ENCODE peak calls at places on chromosomes 11 and 22, in seven cellular contexts. X, U, O, Q, V, M and H are unnamed samples.

GRCh38 chr11:126697937-126698336 is 302.6 kb downstream of the KIRREL3 start:
- DNase-seq in Q (no peak), U (no peak), V (no peak), X (no peak), M (no peak), O (no peak), H (no peak)

GRCh38 chr11:130156108-130157022 is 3.2 kb upstream of the ST14 start:
- DNase-seq in U (peak), V (no peak), M (no peak), O (no peak), Q (no peak), X (no peak), H (no peak)

GRCh38 chr11:80937831-80938230 is 1497.0 kb upstream of the TENM4 start:
- DNase-seq in O (no peak), M (no peak), Q (no peak), X (no peak), V (no peak), U (no peak), H (no peak)

GRCh38 chr11:126924381-126924780 is 76.2 kb downstream of the KIRREL3 start:
- DNase-seq in O (no peak), X (no peak), M (no peak), Q (no peak), U (no peak), V (no peak), H (no peak)

GRCh38 chr11:110921742-110922200 is 209.5 kb upstream of the ARHGAP20 start:
- DNase-seq in Q (no peak), U (no peak), O (no peak), X (peak), M (no peak), V (no peak), H (no peak)

GRCh38 chr11:89436071-89436470 is 55.1 kb downstream of the NOX4 start:
- DNase-seq in V (no peak), X (peak), O (no peak), M (no peak), U (no peak), Q (no peak), H (no peak)

GRCh38 chr11:66548041-66548440 is 1.3 kb downstream of the ACTN3 start:
- DNase-seq in O (no peak), Q (no peak), X (no peak), V (no peak), M (no peak), U (no peak), H (no peak)

GRCh38 chr11:120759046-120759445 is 247.5 kb downstream of the GRIK4 start:
- DNase-seq in V (no peak), O (no peak), Q (no peak), U (no peak), X (no peak), M (no peak), H (no peak)

GRCh38 chr11:70557742-70558485 is 159.6 kb downstream of the CTTN start:
- DNase-seq in X (no peak), Q (no peak), U (no peak), O (no peak), M (no peak), V (no peak), H (no peak)

GRCh38 chr11:27973851-27974536 is 134.0 kb downstream of the KIF18A start:
- DNase-seq in O (no peak), Q (no peak), M (no peak), X (no peak), U (no peak), V (no peak), H (no peak)

GRCh38 chr11:47536925-47537324 is 16.0 kb downstream of the CELF1 start:
- DNase-seq in X (no peak), M (no peak), O (no peak), Q (no peak), U (no peak), V (no peak), H (no peak)

GRCh38 chr11:92765418-92765817 is 204.0 kb upstream of the MTNR1B start:
- DNase-seq in U (no peak), X (no peak), O (no peak), V (no peak), M (no peak), Q (no peak), H (no peak)

GRCh38 chr11:7690648-7691047 is 15.6 kb downstream of the OVCH2 start:
- DNase-seq in O (no peak), V (no peak), M (no peak), X (no peak), Q (no peak), U (no peak), H (no peak)

GRCh38 chr22:25564979-25565677 is 653 bp downstream of the GRK3 start:
- DNase-seq in X (peak), O (peak), V (no peak), Q (peak), M (peak), U (no peak), H (no peak)

GRCh38 chr22:34015642-34016041 is 95.4 kb upstream of the LARGE1 start:
- DNase-seq in U (no peak), V (no peak), O (no peak), Q (no peak), X (no peak), M (no peak), H (no peak)

GRCh38 chr11:60954421-60954820 is 2.4 kb upstream of the SLC15A3 start:
- DNase-seq in Q (no peak), U (no peak), O (no peak), M (no peak), V (no peak), X (no peak), H (no peak)

GRCh38 chr11:59174664-59175033 is 2.7 kb downstream of the DTX4 start:
- DNase-seq in X (no peak), O (no peak), U (no peak), V (peak), M (no peak), Q (no peak), H (no peak)

GRCh38 chr11:69321877-69322350 is 28.0 kb downstream of the MYEOV start:
- DNase-seq in O (no peak), Q (no peak), V (peak), U (no peak), X (peak), M (no peak), H (no peak)

GRCh38 chr11:33461726-33462125 is 204.5 kb downstream of the HIPK3 start:
- DNase-seq in Q (no peak), M (no peak), X (no peak), O (no peak), V (no peak), U (no peak), H (no peak)

GRCh38 chr22:35310556-35311550 is 11.2 kb downstream of the TOM1 start:
- DNase-seq in V (no peak), U (no peak), M (no peak), X (no peak), Q (no peak), O (no peak), H (no peak)

GRCh38 chr11:68354181-68354872 is 41.9 kb downstream of the LRP5 start:
- DNase-seq in X (no peak), O (no peak), U (no peak), V (peak), Q (no peak), M (no peak), H (no peak)

GRCh38 chr11:67629386-67630229 is at the start of gene NUDT8:
- DNase-seq in V (peak), X (peak), M (peak), O (peak), U (peak), Q (peak), H (peak)

GRCh38 chr22:19870153-19871022 is 15.7 kb upstream of the GNB1L start:
- DNase-seq in V (no peak), O (no peak), M (peak), U (no peak), X (peak), Q (no peak), H (no peak)

GRCh38 chr11:55106391-55106790 is 155.6 kb upstream of the TRIM48 start:
- DNase-seq in O (no peak), Q (no peak), X (no peak), V (no peak), U (no peak), M (no peak), H (no peak)

GRCh38 chr11:57568330-57568766 is 876 bp upstream of the UBE2L6 start:
- DNase-seq in Q (peak), O (no peak), V (peak), X (peak), M (no peak), U (peak), H (peak)